ENCODE peak calls at places on chromosomes 5 and 9, in eight cellular contexts. One of them, this sample, is unnamed.

GRCh38 chr9:33690156-33690908 is 105.0 kb upstream of the PRSS3 start:
- DNase-seq in psoas muscle: no peak
- DNase-seq in pancreas: no peak
- DNase-seq in ovary: no peak
- DNase-seq in cardiac muscle cell: no peak
- DNase-seq in left lung: no peak
- DNase-seq in right atrium auricular region: no peak
- DNase-seq in Peyer's patch: no peak
- DNase-seq in this sample: no peak

GRCh38 chr5:115433918-115434317 is 110.7 kb downstream of the FEM1C start:
- DNase-seq in cardiac muscle cell: no peak
- DNase-seq in psoas muscle: no peak
- DNase-seq in pancreas: no peak
- DNase-seq in ovary: no peak
- DNase-seq in right atrium auricular region: no peak
- DNase-seq in Peyer's patch: no peak
- DNase-seq in left lung: no peak
- DNase-seq in this sample: no peak

GRCh38 chr9:121816845-121817450 is 165.5 kb downstream of the DAB2IP start:
- DNase-seq in left lung: no peak
- DNase-seq in ovary: no peak
- DNase-seq in pancreas: no peak
- DNase-seq in psoas muscle: no peak
- DNase-seq in Peyer's patch: no peak
- DNase-seq in cardiac muscle cell: no peak
- DNase-seq in right atrium auricular region: no peak
- DNase-seq in this sample: no peak

GRCh38 chr5:152542741-152543140 is 137.7 kb upstream of the NMUR2 start:
- DNase-seq in cardiac muscle cell: peak; percentile 27
- DNase-seq in ovary: no peak
- DNase-seq in psoas muscle: no peak
- DNase-seq in left lung: no peak
- DNase-seq in Peyer's patch: no peak
- DNase-seq in right atrium auricular region: no peak
- DNase-seq in pancreas: no peak
- DNase-seq in this sample: no peak

GRCh38 chr9:135103001-135103446 is 15.6 kb downstream of the OLFM1 start:
- DNase-seq in ovary: no peak
- DNase-seq in pancreas: no peak
- DNase-seq in Peyer's patch: no peak
- DNase-seq in right atrium auricular region: no peak
- DNase-seq in psoas muscle: peak; percentile 80
- DNase-seq in cardiac muscle cell: no peak
- DNase-seq in left lung: no peak
- DNase-seq in this sample: no peak

GRCh38 chr9:29213374-29214161 is 1640.3 kb upstream of the C9orf72 start:
- DNase-seq in psoas muscle: peak; percentile 34
- DNase-seq in pancreas: peak; percentile 18
- DNase-seq in cardiac muscle cell: no peak
- DNase-seq in left lung: no peak
- DNase-seq in right atrium auricular region: no peak
- DNase-seq in Peyer's patch: no peak
- DNase-seq in ovary: no peak
- DNase-seq in this sample: no peak

GRCh38 chr9:20713172-20713571 is 29.1 kb downstream of the FOCAD start:
- DNase-seq in left lung: no peak
- DNase-seq in psoas muscle: no peak
- DNase-seq in Peyer's patch: no peak
- DNase-seq in pancreas: no peak
- DNase-seq in cardiac muscle cell: no peak
- DNase-seq in ovary: no peak
- DNase-seq in right atrium auricular region: no peak
- DNase-seq in this sample: no peak

GRCh38 chr9:71514344-71514975 is 253.9 kb downstream of the CEMIP2 start:
- DNase-seq in cardiac muscle cell: no peak
- DNase-seq in left lung: no peak
- DNase-seq in Peyer's patch: no peak
- DNase-seq in psoas muscle: no peak
- DNase-seq in right atrium auricular region: no peak
- DNase-seq in ovary: no peak
- DNase-seq in pancreas: no peak
- DNase-seq in this sample: no peak

GRCh38 chr5:176692835-176693476 is 45.7 kb downstream of the TSPAN17 start:
- DNase-seq in left lung: no peak
- DNase-seq in cardiac muscle cell: no peak
- DNase-seq in Peyer's patch: no peak
- DNase-seq in pancreas: no peak
- DNase-seq in ovary: no peak
- DNase-seq in psoas muscle: no peak
- DNase-seq in right atrium auricular region: no peak
- DNase-seq in this sample: no peak

GRCh38 chr5:175718401-175719108 is 60.7 kb downstream of the HRH2 start:
- DNase-seq in cardiac muscle cell: peak; percentile 43
- DNase-seq in Peyer's patch: peak; percentile 22
- DNase-seq in psoas muscle: no peak
- DNase-seq in pancreas: peak; percentile 46
- DNase-seq in right atrium auricular region: no peak
- DNase-seq in left lung: no peak
- DNase-seq in ovary: no peak
- DNase-seq in this sample: no peak

GRCh38 chr5:135434591-135435466 is 12.3 kb downstream of the DCANP1 start:
- DNase-seq in Peyer's patch: no peak
- DNase-seq in cardiac muscle cell: no peak
- DNase-seq in psoas muscle: no peak
- DNase-seq in right atrium auricular region: no peak
- DNase-seq in pancreas: no peak
- DNase-seq in left lung: no peak
- DNase-seq in ovary: no peak
- DNase-seq in this sample: no peak

GRCh38 chr9:80885894-80886293 is 803.5 kb downstream of the TLE1 start:
- DNase-seq in right atrium auricular region: no peak
- DNase-seq in cardiac muscle cell: peak; percentile 33
- DNase-seq in psoas muscle: no peak
- DNase-seq in pancreas: no peak
- DNase-seq in ovary: peak; percentile 36
- DNase-seq in left lung: no peak
- DNase-seq in Peyer's patch: no peak
- DNase-seq in this sample: no peak
- TF ChIP-seq CTCF in right atrium auricular region: peak; percentile 23
- TF ChIP-seq CTCF in cardiac muscle cell: peak; percentile 34
- TF ChIP-seq CTCF in psoas muscle: no peak
- TF ChIP-seq CTCF in pancreas: no peak
- TF ChIP-seq CTCF in ovary: no peak
- TF ChIP-seq CTCF in left lung: no peak
- TF ChIP-seq CTCF in Peyer's patch: no peak
- TF ChIP-seq CTCF in this sample: no peak

GRCh38 chr5:140182803-140183367 is 7.9 kb downstream of the CYSTM1 start:
- DNase-seq in psoas muscle: peak; percentile 54
- DNase-seq in right atrium auricular region: no peak
- DNase-seq in pancreas: peak; percentile 46
- DNase-seq in left lung: peak; percentile 63
- DNase-seq in cardiac muscle cell: peak; percentile 64
- DNase-seq in ovary: no peak
- DNase-seq in Peyer's patch: no peak
- DNase-seq in this sample: no peak
- H3K4me3 ChIP-seq in psoas muscle: no peak overlapping the region
- H3K4me3 ChIP-seq in right atrium auricular region: no peak overlapping the region
- H3K4me3 ChIP-seq in pancreas: no peak overlapping the region
- H3K4me3 ChIP-seq in left lung: no peak overlapping the region
- H3K4me3 ChIP-seq in cardiac muscle cell: no peak overlapping the region
- H3K4me3 ChIP-seq in ovary: no peak overlapping the region
- H3K4me3 ChIP-seq in Peyer's patch: no peak overlapping the region
- H3K4me3 ChIP-seq in this sample: no peak overlapping the region

DNA sequence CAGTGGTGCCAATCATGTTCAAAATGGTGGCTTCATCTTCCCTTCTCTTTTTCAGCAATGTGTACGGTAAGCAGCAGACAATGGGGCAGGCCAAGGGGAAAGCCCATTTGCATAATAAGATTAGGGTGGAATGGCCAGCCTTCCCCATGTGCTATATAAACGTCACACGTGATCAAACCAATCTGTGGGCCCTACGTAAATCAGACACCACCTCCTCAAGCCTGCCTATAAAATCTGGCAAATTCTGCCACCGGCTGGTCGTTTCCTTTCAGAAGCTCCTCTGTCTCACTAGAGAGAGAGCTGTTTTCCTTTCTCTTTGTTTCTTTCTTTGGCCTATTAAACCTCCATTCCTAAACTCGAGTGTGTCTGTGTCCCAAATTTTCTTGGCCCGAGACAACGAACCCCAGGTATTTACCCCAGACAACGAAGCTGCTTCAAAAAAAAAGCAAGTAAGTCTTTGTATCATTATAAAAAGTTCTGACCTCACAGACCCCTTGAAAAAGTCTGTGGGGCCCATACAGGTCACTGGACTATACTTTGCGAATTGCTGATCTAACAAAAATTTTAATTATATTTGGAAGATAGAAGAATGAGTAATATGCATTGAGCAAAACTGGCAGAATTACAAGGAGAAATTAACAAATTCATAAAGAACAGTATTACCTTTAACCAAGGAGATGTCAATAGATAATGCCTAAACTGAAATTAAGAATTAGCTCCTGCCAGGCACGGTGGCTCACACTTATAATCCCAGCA is 15.2 kb downstream of the ZBTB5 start:
- DNase-seq in right atrium auricular region: no peak
- DNase-seq in ovary: no peak
- DNase-seq in pancreas: no peak
- DNase-seq in cardiac muscle cell: no peak
- DNase-seq in Peyer's patch: no peak
- DNase-seq in left lung: no peak
- DNase-seq in psoas muscle: no peak
- DNase-seq in this sample: no peak
- H3K36me3 ChIP-seq in right atrium auricular region: no peaks in the 10 kb centered on the region
- H3K36me3 ChIP-seq in ovary: no peaks in the 10 kb centered on the region
- H3K36me3 ChIP-seq in pancreas: no peaks in the 10 kb centered on the region
- H3K36me3 ChIP-seq in cardiac muscle cell: peaks cover 6% of the 10 kb centered on the region
- H3K36me3 ChIP-seq in Peyer's patch: no peaks in the 10 kb centered on the region
- H3K36me3 ChIP-seq in left lung: peaks cover 14% of the 10 kb centered on the region
- H3K36me3 ChIP-seq in psoas muscle: no peaks in the 10 kb centered on the region
- H3K36me3 ChIP-seq in this sample: peaks cover 2% of the 10 kb centered on the region

GRCh38 chr5:25858019-25858418 is 1180.4 kb downstream of the CDH9 start:
- DNase-seq in right atrium auricular region: no peak
- DNase-seq in ovary: no peak
- DNase-seq in pancreas: no peak
- DNase-seq in left lung: no peak
- DNase-seq in psoas muscle: no peak
- DNase-seq in Peyer's patch: no peak
- DNase-seq in cardiac muscle cell: no peak
- DNase-seq in this sample: no peak
- TF ChIP-seq CTCF in right atrium auricular region: no peak
- TF ChIP-seq CTCF in ovary: no peak
- TF ChIP-seq CTCF in pancreas: no peak
- TF ChIP-seq CTCF in left lung: no peak
- TF ChIP-seq CTCF in psoas muscle: no peak
- TF ChIP-seq CTCF in Peyer's patch: no peak
- TF ChIP-seq CTCF in cardiac muscle cell: no peak
- TF ChIP-seq CTCF in this sample: no peak

DNA sequence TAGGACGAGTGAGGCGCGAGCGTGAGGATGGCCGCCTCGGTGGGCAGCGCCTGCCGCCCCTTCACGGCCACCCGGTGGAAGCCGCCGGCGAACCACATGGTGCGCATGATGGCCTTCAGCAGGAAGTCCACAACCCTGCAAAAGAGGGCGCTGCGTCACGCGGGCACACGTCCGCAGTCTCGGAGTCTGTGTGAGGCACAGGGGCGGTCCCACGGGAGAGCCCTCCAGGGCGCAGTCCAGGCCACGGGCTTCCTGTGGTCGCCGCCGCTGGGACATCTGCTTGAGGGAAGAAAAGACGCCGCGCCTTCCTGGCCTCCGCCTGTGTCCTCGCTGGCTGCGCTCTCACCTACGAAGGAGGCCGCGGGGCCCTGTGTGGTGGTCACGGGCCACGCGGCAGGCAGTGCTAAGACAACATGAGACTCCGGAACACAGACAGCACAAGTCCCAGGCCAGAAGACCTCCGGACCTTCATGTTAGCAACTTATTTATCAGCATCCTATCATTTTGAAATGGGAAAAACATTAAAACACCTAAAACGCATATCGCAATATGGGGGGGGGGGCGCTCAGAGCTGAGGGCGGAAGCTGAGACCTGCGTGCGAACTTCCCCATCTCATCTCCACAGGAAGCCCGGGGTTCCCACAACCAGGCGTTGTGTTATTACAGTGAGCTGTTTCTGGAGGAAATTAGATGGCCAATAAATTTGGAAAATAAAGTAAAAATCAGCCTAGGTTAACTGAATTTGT is 28.8 kb downstream of the LPCAT1 start:
- DNase-seq in psoas muscle: peak; percentile 75
- DNase-seq in cardiac muscle cell: no peak
- DNase-seq in pancreas: peak; percentile 52
- DNase-seq in Peyer's patch: peak; percentile 91
- DNase-seq in right atrium auricular region: no peak
- DNase-seq in left lung: peak; percentile 74
- DNase-seq in ovary: no peak
- DNase-seq in this sample: peak; percentile 93
- H3K4me3 ChIP-seq in psoas muscle: no peak overlapping the region
- H3K4me3 ChIP-seq in cardiac muscle cell: no peak overlapping the region
- H3K4me3 ChIP-seq in pancreas: no peak overlapping the region
- H3K4me3 ChIP-seq in Peyer's patch: peak overlapping the region; percentile 31
- H3K4me3 ChIP-seq in right atrium auricular region: no peak overlapping the region
- H3K4me3 ChIP-seq in left lung: peak overlapping the region; percentile 35
- H3K4me3 ChIP-seq in ovary: no peak overlapping the region
- H3K4me3 ChIP-seq in this sample: peak overlapping the region; percentile 85

GRCh38 chr5:125433457-125433856 is 687.0 kb upstream of the ZNF608 start:
- DNase-seq in Peyer's patch: no peak
- DNase-seq in ovary: no peak
- DNase-seq in right atrium auricular region: no peak
- DNase-seq in cardiac muscle cell: no peak
- DNase-seq in pancreas: no peak
- DNase-seq in left lung: no peak
- DNase-seq in psoas muscle: no peak
- DNase-seq in this sample: no peak
- H3K36me3 ChIP-seq in Peyer's patch: no peaks in the 10 kb centered on the region
- H3K36me3 ChIP-seq in ovary: no peaks in the 10 kb centered on the region
- H3K36me3 ChIP-seq in right atrium auricular region: no peaks in the 10 kb centered on the region
- H3K36me3 ChIP-seq in cardiac muscle cell: no peaks in the 10 kb centered on the region
- H3K36me3 ChIP-seq in pancreas: no peaks in the 10 kb centered on the region
- H3K36me3 ChIP-seq in left lung: no peaks in the 10 kb centered on the region
- H3K36me3 ChIP-seq in psoas muscle: no peaks in the 10 kb centered on the region
- H3K36me3 ChIP-seq in this sample: no peaks in the 10 kb centered on the region

DNA sequence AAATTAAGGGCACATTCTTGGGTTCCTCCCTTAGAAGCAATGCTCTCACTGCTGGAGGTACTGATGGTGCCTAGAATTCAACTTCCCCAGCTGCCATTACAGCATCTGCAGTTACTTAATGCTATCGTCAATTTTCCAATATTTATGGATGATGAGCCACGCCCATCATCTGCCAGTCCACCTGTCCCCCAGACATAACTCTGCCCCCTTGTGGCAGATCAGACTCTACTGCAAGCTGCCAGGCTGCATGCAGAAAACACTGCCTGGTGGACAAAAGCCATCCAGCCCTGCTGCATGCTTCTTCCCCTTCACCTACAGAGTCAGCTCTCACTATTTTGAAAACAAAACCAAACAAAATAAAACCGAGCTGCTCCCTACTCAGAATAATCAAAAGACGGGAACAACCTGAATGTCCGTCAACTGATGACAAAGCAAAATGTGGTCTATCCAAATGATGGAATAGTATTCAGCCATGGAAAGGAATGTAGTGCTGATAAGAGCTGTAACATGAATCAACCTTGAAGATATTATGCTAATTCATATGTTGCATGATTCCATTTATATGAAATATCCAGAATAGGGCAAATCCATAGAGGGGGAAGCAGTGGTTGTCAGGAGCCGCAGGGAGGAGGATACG is 66.4 kb downstream of the RETREG1 start:
- DNase-seq in Peyer's patch: no peak
- DNase-seq in psoas muscle: no peak
- DNase-seq in pancreas: peak; percentile 57
- DNase-seq in right atrium auricular region: no peak
- DNase-seq in left lung: no peak
- DNase-seq in ovary: no peak
- DNase-seq in cardiac muscle cell: peak; percentile 56
- DNase-seq in this sample: no peak
- TF ChIP-seq CTCF in Peyer's patch: peak; percentile 88
- TF ChIP-seq CTCF in psoas muscle: peak; percentile 77
- TF ChIP-seq CTCF in pancreas: peak; percentile 69
- TF ChIP-seq CTCF in right atrium auricular region: peak; percentile 67
- TF ChIP-seq CTCF in left lung: peak; percentile 76
- TF ChIP-seq CTCF in ovary: no peak
- TF ChIP-seq CTCF in cardiac muscle cell: peak; percentile 80
- TF ChIP-seq CTCF in this sample: peak; percentile 86